ENCODE peak calls at places on chromosomes 3 and 15, in six cellular contexts. One of them, this sample, is unnamed.

GRCh38 chr15:98964461-98965454 is 42.8 kb downstream of the PGPEP1L start:
- DNase-seq in neural progenitor cell: no peak
- DNase-seq in MM.1S: no peak
- DNase-seq in SK-N-SH: no peak
- DNase-seq in hepatocyte: no peak
- DNase-seq in GM23248: no peak
- DNase-seq in this sample: no peak

GRCh38 chr3:53478166-53478830 is 16.1 kb upstream of the CACNA1D start:
- DNase-seq in neural progenitor cell: no peak
- DNase-seq in MM.1S: no peak
- DNase-seq in SK-N-SH: peak
- DNase-seq in hepatocyte: peak
- DNase-seq in GM23248: no peak
- DNase-seq in this sample: no peak

GRCh38 chr3:87260270-87260669 is 16.1 kb downstream of the POU1F1 start:
- DNase-seq in neural progenitor cell: peak
- DNase-seq in MM.1S: peak
- DNase-seq in SK-N-SH: peak
- DNase-seq in hepatocyte: peak
- DNase-seq in GM23248: peak
- DNase-seq in this sample: peak

GRCh38 chr15:90818251-90819210 is 49.9 kb upstream of the FURIN start:
- DNase-seq in neural progenitor cell: peak
- DNase-seq in MM.1S: no peak
- DNase-seq in SK-N-SH: peak
- DNase-seq in hepatocyte: no peak
- DNase-seq in GM23248: no peak
- DNase-seq in this sample: no peak

GRCh38 chr15:59583088-59583487 is 28.5 kb upstream of the GCNT3 start:
- DNase-seq in neural progenitor cell: no peak
- DNase-seq in MM.1S: no peak
- DNase-seq in SK-N-SH: no peak
- DNase-seq in hepatocyte: no peak
- DNase-seq in GM23248: no peak
- DNase-seq in this sample: no peak

GRCh38 chr15:84034831-84035753 is 200.5 kb upstream of the GOLGA6L4 start:
- DNase-seq in neural progenitor cell: peak
- DNase-seq in MM.1S: peak
- DNase-seq in SK-N-SH: peak
- DNase-seq in hepatocyte: peak
- DNase-seq in GM23248: peak
- DNase-seq in this sample: peak

GRCh38 chr3:55859305-55859704 is 372.2 kb upstream of the WNT5A start:
- DNase-seq in neural progenitor cell: no peak
- DNase-seq in MM.1S: no peak
- DNase-seq in SK-N-SH: peak
- DNase-seq in hepatocyte: no peak
- DNase-seq in GM23248: no peak
- DNase-seq in this sample: no peak

GRCh38 chr3:160587105-160587504 is 21.7 kb upstream of the KPNA4 start:
- DNase-seq in neural progenitor cell: no peak
- DNase-seq in MM.1S: no peak
- DNase-seq in SK-N-SH: no peak
- DNase-seq in hepatocyte: no peak
- DNase-seq in GM23248: no peak
- DNase-seq in this sample: no peak

GRCh38 chr3:56894912-56895431 is 93.2 kb upstream of the ARHGEF3 start:
- DNase-seq in neural progenitor cell: no peak
- DNase-seq in MM.1S: no peak
- DNase-seq in SK-N-SH: no peak
- DNase-seq in hepatocyte: no peak
- DNase-seq in GM23248: peak
- DNase-seq in this sample: no peak

GRCh38 chr3:123687286-123687685 is 102.4 kb upstream of the HACD2 start:
- DNase-seq in neural progenitor cell: no peak
- DNase-seq in MM.1S: no peak
- DNase-seq in SK-N-SH: no peak
- DNase-seq in hepatocyte: no peak
- DNase-seq in GM23248: peak
- DNase-seq in this sample: peak

GRCh38 chr3:175222356-175222755 is 363.2 kb downstream of the NAALADL2 start:
- DNase-seq in neural progenitor cell: no peak
- DNase-seq in MM.1S: no peak
- DNase-seq in SK-N-SH: no peak
- DNase-seq in hepatocyte: no peak
- DNase-seq in GM23248: no peak
- DNase-seq in this sample: no peak

GRCh38 chr15:81400640-81401236 is 26.7 kb upstream of the TMC3 start:
- DNase-seq in neural progenitor cell: peak
- DNase-seq in MM.1S: peak
- DNase-seq in SK-N-SH: peak
- DNase-seq in hepatocyte: peak
- DNase-seq in GM23248: peak
- DNase-seq in this sample: peak

GRCh38 chr15:50232791-50233190 is 32.7 kb downstream of the HDC start:
- DNase-seq in neural progenitor cell: no peak
- DNase-seq in MM.1S: no peak
- DNase-seq in SK-N-SH: no peak
- DNase-seq in hepatocyte: no peak
- DNase-seq in GM23248: no peak
- DNase-seq in this sample: no peak

GRCh38 chr3:13019243-13019701 is 54.0 kb downstream of the IQSEC1 start:
- DNase-seq in neural progenitor cell: peak
- DNase-seq in MM.1S: peak
- DNase-seq in SK-N-SH: peak
- DNase-seq in hepatocyte: peak
- DNase-seq in GM23248: peak
- DNase-seq in this sample: no peak

GRCh38 chr3:42228796-42229195 is 37.2 kb downstream of the CCK start:
- DNase-seq in neural progenitor cell: no peak
- DNase-seq in MM.1S: no peak
- DNase-seq in SK-N-SH: no peak
- DNase-seq in hepatocyte: no peak
- DNase-seq in GM23248: peak
- DNase-seq in this sample: peak

GRCh38 chr15:67803996-67804843 is 21.1 kb upstream of the SKOR1 start:
- DNase-seq in neural progenitor cell: peak
- DNase-seq in MM.1S: no peak
- DNase-seq in SK-N-SH: no peak
- DNase-seq in hepatocyte: no peak
- DNase-seq in GM23248: no peak
- DNase-seq in this sample: no peak

GRCh38 chr3:4994823-4995499 is 15.7 kb downstream of the BHLHE40 start:
- DNase-seq in neural progenitor cell: no peak
- DNase-seq in MM.1S: no peak
- DNase-seq in SK-N-SH: no peak
- DNase-seq in hepatocyte: peak
- DNase-seq in GM23248: peak
- DNase-seq in this sample: peak

GRCh38 chr3:69161587-69162196 is 39.3 kb upstream of the LMOD3 start:
- DNase-seq in neural progenitor cell: peak
- DNase-seq in MM.1S: peak
- DNase-seq in SK-N-SH: peak
- DNase-seq in hepatocyte: peak
- DNase-seq in GM23248: peak
- DNase-seq in this sample: peak

GRCh38 chr3:151156618-151157216 is 46.3 kb downstream of the GPR171 start:
- DNase-seq in neural progenitor cell: peak
- DNase-seq in MM.1S: peak
- DNase-seq in SK-N-SH: peak
- DNase-seq in hepatocyte: peak
- DNase-seq in GM23248: peak
- DNase-seq in this sample: peak

GRCh38 chr3:11757441-11757875 is 89.2 kb downstream of the TAMM41 start:
- DNase-seq in neural progenitor cell: no peak
- DNase-seq in MM.1S: no peak
- DNase-seq in SK-N-SH: no peak
- DNase-seq in hepatocyte: peak
- DNase-seq in GM23248: peak
- DNase-seq in this sample: peak

GRCh38 chr15:44536962-44537727 is at the start of gene EIF3J:
- DNase-seq in neural progenitor cell: peak
- DNase-seq in MM.1S: peak
- DNase-seq in SK-N-SH: peak
- DNase-seq in hepatocyte: peak
- DNase-seq in GM23248: peak
- DNase-seq in this sample: peak

GRCh38 chr3:51269466-51269865 is 115.6 kb upstream of the MANF start:
- DNase-seq in neural progenitor cell: peak
- DNase-seq in MM.1S: no peak
- DNase-seq in SK-N-SH: no peak
- DNase-seq in hepatocyte: no peak
- DNase-seq in GM23248: peak
- DNase-seq in this sample: peak

GRCh38 chr3:167941234-167941995 is 154.3 kb downstream of the GOLIM4 start:
- DNase-seq in neural progenitor cell: peak
- DNase-seq in MM.1S: no peak
- DNase-seq in SK-N-SH: no peak
- DNase-seq in hepatocyte: peak
- DNase-seq in GM23248: peak
- DNase-seq in this sample: peak

GRCh38 chr3:108555966-108556581 is 33.2 kb downstream of the CIP2A start:
- DNase-seq in neural progenitor cell: no peak
- DNase-seq in MM.1S: no peak
- DNase-seq in SK-N-SH: no peak
- DNase-seq in hepatocyte: no peak
- DNase-seq in GM23248: no peak
- DNase-seq in this sample: no peak

GRCh38 chr3:108554233-108554632 is 35.0 kb downstream of the CIP2A start:
- DNase-seq in neural progenitor cell: no peak
- DNase-seq in MM.1S: no peak
- DNase-seq in SK-N-SH: no peak
- DNase-seq in hepatocyte: no peak
- DNase-seq in GM23248: peak
- DNase-seq in this sample: no peak

GRCh38 chr3:108552267-108553159 is 36.7 kb downstream of the CIP2A start:
- DNase-seq in neural progenitor cell: peak
- DNase-seq in MM.1S: peak
- DNase-seq in SK-N-SH: peak
- DNase-seq in hepatocyte: peak
- DNase-seq in GM23248: peak
- DNase-seq in this sample: peak

DNA sequence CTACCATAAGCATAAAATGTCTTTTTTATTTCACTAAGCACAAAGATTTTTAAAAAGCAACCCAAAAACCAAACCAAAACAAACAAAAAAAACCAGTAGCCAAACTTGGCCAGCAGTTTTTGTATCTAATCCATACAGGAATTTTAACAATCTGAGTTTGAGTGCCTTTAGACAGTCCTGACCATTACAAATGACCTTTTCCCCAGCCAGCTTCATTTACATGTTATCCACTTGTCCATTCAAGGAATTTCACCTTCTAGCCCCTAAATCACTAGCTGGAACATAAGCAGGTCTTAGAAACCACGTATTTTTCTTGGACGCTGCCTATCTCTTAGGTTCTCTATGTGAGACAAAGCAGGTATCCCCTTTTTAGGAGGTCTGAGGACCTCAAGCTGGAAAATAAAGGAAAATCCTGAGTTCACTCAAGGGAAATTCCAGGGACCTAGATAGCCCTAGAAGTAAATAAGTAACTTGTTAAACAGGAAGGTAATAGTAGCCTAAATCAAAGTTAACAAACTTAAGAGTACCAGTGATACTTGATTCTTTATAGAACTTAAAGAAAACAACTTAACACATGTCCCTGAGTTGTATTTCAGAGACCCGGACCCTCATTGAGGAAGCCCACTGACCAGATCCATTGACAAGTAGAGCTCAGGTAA is 34.2 kb downstream of the CIP2A start:
- DNase-seq in neural progenitor cell: peak
- DNase-seq in MM.1S: no peak
- DNase-seq in SK-N-SH: no peak
- DNase-seq in hepatocyte: no peak
- DNase-seq in GM23248: no peak
- DNase-seq in this sample: no peak
- TF ChIP-seq EZH2phosphoT487 in neural progenitor cell: no peak
- TF ChIP-seq EZH2phosphoT487 in MM.1S: no peak
- TF ChIP-seq EZH2phosphoT487 in SK-N-SH: no peak
- TF ChIP-seq EZH2phosphoT487 in hepatocyte: no peak
- TF ChIP-seq EZH2phosphoT487 in GM23248: no peak
- TF ChIP-seq EZH2phosphoT487 in this sample: no peak

DNA sequence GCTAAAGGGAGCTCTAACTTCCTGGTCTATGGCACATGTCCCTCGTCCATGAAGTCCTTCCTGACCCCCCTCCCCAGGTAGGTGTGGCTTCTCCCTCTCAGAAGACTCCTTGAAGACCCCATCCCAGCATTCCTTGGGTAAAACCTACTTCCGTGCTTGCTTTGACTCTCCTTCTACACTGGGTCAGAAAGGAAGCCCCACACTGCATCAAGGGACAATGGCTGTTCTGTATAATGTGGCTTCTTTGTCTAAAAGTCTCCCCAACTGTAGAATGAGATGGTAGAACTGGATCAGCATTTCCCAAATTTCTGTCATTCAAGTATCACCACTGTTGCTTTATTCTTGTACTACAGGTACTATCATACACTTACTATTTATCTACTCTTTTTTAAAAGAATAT is 3.9 kb upstream of the DNAJA4 start:
- DNase-seq in neural progenitor cell: no peak
- DNase-seq in MM.1S: no peak
- DNase-seq in SK-N-SH: no peak
- DNase-seq in hepatocyte: no peak
- DNase-seq in GM23248: no peak
- DNase-seq in this sample: no peak
- H3K27ac ChIP-seq in neural progenitor cell: no peak
- H3K27ac ChIP-seq in MM.1S: no peak
- H3K27ac ChIP-seq in SK-N-SH: no peak
- H3K27ac ChIP-seq in hepatocyte: no peak
- H3K27ac ChIP-seq in GM23248: no peak
- H3K27ac ChIP-seq in this sample: no peak

GRCh38 chr15:86588413-86588812 is 508.7 kb downstream of the AGBL1 start:
- DNase-seq in neural progenitor cell: no peak
- DNase-seq in MM.1S: no peak
- DNase-seq in SK-N-SH: no peak
- DNase-seq in hepatocyte: no peak
- DNase-seq in GM23248: no peak
- DNase-seq in this sample: no peak
- TF ChIP-seq EZH2phosphoT487 in neural progenitor cell: no peak
- TF ChIP-seq EZH2phosphoT487 in MM.1S: no peak
- TF ChIP-seq EZH2phosphoT487 in SK-N-SH: no peak
- TF ChIP-seq EZH2phosphoT487 in hepatocyte: no peak
- TF ChIP-seq EZH2phosphoT487 in GM23248: no peak
- TF ChIP-seq EZH2phosphoT487 in this sample: no peak

DNA sequence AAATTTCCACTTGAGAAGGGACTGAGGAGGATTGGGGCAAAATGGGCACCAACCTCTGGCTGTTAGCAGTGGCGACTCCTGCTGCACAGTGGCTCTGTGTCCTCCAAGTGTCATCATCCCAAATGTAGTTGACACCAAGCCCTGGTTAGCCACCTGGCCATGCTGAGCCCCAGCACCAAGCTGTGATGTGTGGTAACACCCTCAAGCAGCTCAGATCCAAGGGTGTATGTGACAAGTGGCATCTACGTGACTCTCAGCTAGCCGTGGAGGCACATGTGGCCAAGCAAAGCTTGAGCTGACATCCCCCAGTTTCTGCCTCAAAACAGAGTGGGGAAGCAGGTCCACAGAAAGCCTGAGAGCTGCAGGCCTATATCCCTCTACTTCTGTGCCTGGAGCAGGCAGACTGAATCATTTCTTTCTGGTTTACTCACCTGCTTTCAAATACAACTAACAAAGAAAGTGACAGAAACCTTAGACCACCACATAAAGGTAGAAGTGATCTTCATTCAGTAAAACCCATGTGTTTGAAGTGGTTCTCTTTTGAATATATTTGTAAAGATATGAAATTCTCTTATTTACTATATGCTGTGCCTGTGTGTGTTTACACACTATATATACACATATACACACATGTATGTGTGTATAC is 40.0 kb downstream of the FOXP1 start:
- DNase-seq in neural progenitor cell: no peak
- DNase-seq in MM.1S: no peak
- DNase-seq in SK-N-SH: peak
- DNase-seq in hepatocyte: no peak
- DNase-seq in GM23248: peak
- DNase-seq in this sample: no peak
- H3K27ac ChIP-seq in neural progenitor cell: no peak
- H3K27ac ChIP-seq in MM.1S: no peak
- H3K27ac ChIP-seq in SK-N-SH: peak
- H3K27ac ChIP-seq in hepatocyte: peak
- H3K27ac ChIP-seq in GM23248: peak
- H3K27ac ChIP-seq in this sample: no peak